ENCODE peak calls at places on chromosome 2, in nine cellular contexts. P is small intestine, H is activated T-cell treated with anti-CD3 and anti-CD28 coated beads for 1 hour, V is RPMI8226, R is tibial artery, S is SHP77, L is NCI-H1092, B is amniotic epithelial cell, Y is NCI-H1105. O is an unnamed sample.

GRCh38 chr2:69059731-69060290 is 46.8 kb downstream of the ANTXR1 start:
- DNase-seq in P (no peak), H (no peak), V (no peak), R (no peak), S (no peak), L (no peak), B (peak), Y (no peak), O (no peak)

GRCh38 chr2:86336350-86337234 is 834 bp downstream of the REEP1 start:
- DNase-seq in P (peak), H (no peak), V (no peak), R (no peak), S (no peak), L (no peak), B (no peak), Y (no peak), O (no peak)

GRCh38 chr2:65728477-65729180 is 296.2 kb upstream of the SPRED2 start:
- DNase-seq in P (peak), H (no peak), V (no peak), R (no peak), S (no peak), L (no peak), B (no peak), Y (no peak), O (no peak)

GRCh38 chr2:168683996-168684395 is 118.4 kb upstream of the NOSTRIN start:
- DNase-seq in P (no peak), H (no peak), V (no peak), R (no peak), S (no peak), L (no peak), B (no peak), Y (no peak), O (no peak)

GRCh38 chr2:97740590-97741182 is 27.3 kb downstream of the ZAP70 start:
- DNase-seq in P (peak), H (peak), V (peak), R (peak), S (peak), L (peak), B (peak), Y (peak), O (no peak)

GRCh38 chr2:203820969-203821368 is 46.6 kb upstream of the CTLA4 start:
- DNase-seq in P (no peak), H (no peak), V (no peak), R (no peak), S (no peak), L (no peak), B (no peak), Y (no peak), O (no peak)

GRCh38 chr2:238352361-238352760 is 32.0 kb downstream of the TRAF3IP1 start:
- DNase-seq in P (no peak), H (no peak), V (no peak), R (no peak), S (no peak), L (no peak), B (no peak), Y (no peak), O (no peak)

GRCh38 chr2:98086491-98087446 is at the start of gene VWA3B:
- DNase-seq in P (peak), H (no peak), V (no peak), R (peak), S (no peak), L (peak), B (peak), Y (peak), O (peak)

GRCh38 chr2:171409436-171409971 is 24.3 kb downstream of the METTL8 start:
- DNase-seq in P (peak), H (no peak), V (no peak), R (no peak), S (no peak), L (no peak), B (peak), Y (no peak), O (no peak)

GRCh38 chr2:200483729-200484198 is 26.1 kb downstream of the KCTD18 start:
- DNase-seq in P (peak), H (no peak), V (peak), R (no peak), S (peak), L (no peak), B (peak), Y (no peak), O (peak)

GRCh38 chr2:24104906-24105305 is 18.2 kb downstream of the PFN4 start:
- DNase-seq in P (no peak), H (no peak), V (no peak), R (no peak), S (no peak), L (no peak), B (no peak), Y (no peak), O (no peak)

GRCh38 chr2:47699533-47700215 is 83.3 kb upstream of the MSH6 start:
- DNase-seq in P (no peak), H (no peak), V (no peak), R (no peak), S (no peak), L (no peak), B (no peak), Y (no peak), O (no peak)

GRCh38 chr2:236963631-236964030 is 122.1 kb upstream of the COPS8 start:
- DNase-seq in P (no peak), H (no peak), V (no peak), R (no peak), S (no peak), L (no peak), B (no peak), Y (no peak), O (no peak)

GRCh38 chr2:66481100-66481549 is 46.2 kb downstream of the MEIS1 start:
- DNase-seq in P (peak), H (no peak), V (no peak), R (no peak), S (no peak), L (no peak), B (peak), Y (no peak), O (no peak)

GRCh38 chr2:187527262-187527661 is 27.0 kb downstream of the TFPI start:
- DNase-seq in P (no peak), H (no peak), V (no peak), R (no peak), S (no peak), L (no peak), B (peak), Y (no peak), O (no peak)

GRCh38 chr2:130377491-130377890 is 21.6 kb downstream of the PTPN18 start:
- DNase-seq in P (no peak), H (no peak), V (no peak), R (no peak), S (no peak), L (no peak), B (no peak), Y (no peak), O (no peak)